ENCODE peak calls at places on chromosomes 6 and 20, in five cellular contexts. One of them, this sample, is unnamed.
A peak's percentile ranks its signal among the peaks of the same experiment; 100 is the strongest.

GRCh38 chr6:155040154-155040553 is 45.0 kb downstream of the TIAM2 start:
- DNase-seq in RWPE2: no peak
- DNase-seq in astrocyte of the spinal cord: no peak
- DNase-seq in transverse colon: no peak
- DNase-seq in colonic mucosa: no peak
- DNase-seq in this sample: no peak

GRCh38 chr6:119544325-119545150 is 195.0 kb upstream of the MAN1A1 start:
- DNase-seq in RWPE2: no peak
- DNase-seq in astrocyte of the spinal cord: no peak
- DNase-seq in transverse colon: no peak
- DNase-seq in colonic mucosa: no peak
- DNase-seq in this sample: no peak

GRCh38 chr6:40841721-40842120 is 197.3 kb downstream of the UNC5CL start:
- DNase-seq in RWPE2: no peak
- DNase-seq in astrocyte of the spinal cord: no peak
- DNase-seq in transverse colon: no peak
- DNase-seq in colonic mucosa: no peak
- DNase-seq in this sample: no peak

GRCh38 chr6:107244082-107244741 is 128.9 kb upstream of the BEND3 start:
- DNase-seq in RWPE2: no peak
- DNase-seq in astrocyte of the spinal cord: no peak
- DNase-seq in transverse colon: no peak
- DNase-seq in colonic mucosa: no peak
- DNase-seq in this sample: no peak

GRCh38 chr6:168385380-168385779 is 55.6 kb upstream of the SMOC2 start:
- DNase-seq in RWPE2: no peak
- DNase-seq in astrocyte of the spinal cord: no peak
- DNase-seq in transverse colon: no peak
- DNase-seq in colonic mucosa: no peak
- DNase-seq in this sample: no peak

GRCh38 chr20:37238426-37238825 is 23.2 kb downstream of the GHRH start:
- DNase-seq in RWPE2: peak; percentile 58
- DNase-seq in astrocyte of the spinal cord: no peak
- DNase-seq in transverse colon: no peak
- DNase-seq in colonic mucosa: no peak
- DNase-seq in this sample: no peak

GRCh38 chr6:44202332-44202971 is 14.3 kb upstream of the MYMX start:
- DNase-seq in RWPE2: no peak
- DNase-seq in astrocyte of the spinal cord: no peak
- DNase-seq in transverse colon: no peak
- DNase-seq in colonic mucosa: no peak
- DNase-seq in this sample: no peak

GRCh38 chr6:158781692-158782373 is 37.3 kb downstream of the EZR start:
- DNase-seq in RWPE2: no peak
- DNase-seq in astrocyte of the spinal cord: no peak
- DNase-seq in transverse colon: peak; percentile 20
- DNase-seq in colonic mucosa: no peak
- DNase-seq in this sample: no peak

GRCh38 chr6:95518630-95519227 is 58.6 kb upstream of the MANEA start:
- DNase-seq in RWPE2: no peak
- DNase-seq in astrocyte of the spinal cord: no peak
- DNase-seq in transverse colon: no peak
- DNase-seq in colonic mucosa: no peak
- DNase-seq in this sample: no peak

GRCh38 chr6:161544801-161545490 is 271.1 kb upstream of the AGPAT4 start:
- DNase-seq in RWPE2: no peak
- DNase-seq in astrocyte of the spinal cord: peak; percentile 75
- DNase-seq in transverse colon: no peak
- DNase-seq in colonic mucosa: no peak
- DNase-seq in this sample: no peak

GRCh38 chr6:125942677-125943527 is 13.7 kb upstream of the HINT3 start:
- DNase-seq in RWPE2: no peak
- DNase-seq in astrocyte of the spinal cord: no peak
- DNase-seq in transverse colon: peak; percentile 38
- DNase-seq in colonic mucosa: peak; percentile 60
- DNase-seq in this sample: peak; percentile 31

GRCh38 chr6:2733736-2734480 is 16.8 kb downstream of the MYLK4 start:
- DNase-seq in RWPE2: no peak
- DNase-seq in astrocyte of the spinal cord: no peak
- DNase-seq in transverse colon: no peak
- DNase-seq in colonic mucosa: no peak
- DNase-seq in this sample: no peak

DNA sequence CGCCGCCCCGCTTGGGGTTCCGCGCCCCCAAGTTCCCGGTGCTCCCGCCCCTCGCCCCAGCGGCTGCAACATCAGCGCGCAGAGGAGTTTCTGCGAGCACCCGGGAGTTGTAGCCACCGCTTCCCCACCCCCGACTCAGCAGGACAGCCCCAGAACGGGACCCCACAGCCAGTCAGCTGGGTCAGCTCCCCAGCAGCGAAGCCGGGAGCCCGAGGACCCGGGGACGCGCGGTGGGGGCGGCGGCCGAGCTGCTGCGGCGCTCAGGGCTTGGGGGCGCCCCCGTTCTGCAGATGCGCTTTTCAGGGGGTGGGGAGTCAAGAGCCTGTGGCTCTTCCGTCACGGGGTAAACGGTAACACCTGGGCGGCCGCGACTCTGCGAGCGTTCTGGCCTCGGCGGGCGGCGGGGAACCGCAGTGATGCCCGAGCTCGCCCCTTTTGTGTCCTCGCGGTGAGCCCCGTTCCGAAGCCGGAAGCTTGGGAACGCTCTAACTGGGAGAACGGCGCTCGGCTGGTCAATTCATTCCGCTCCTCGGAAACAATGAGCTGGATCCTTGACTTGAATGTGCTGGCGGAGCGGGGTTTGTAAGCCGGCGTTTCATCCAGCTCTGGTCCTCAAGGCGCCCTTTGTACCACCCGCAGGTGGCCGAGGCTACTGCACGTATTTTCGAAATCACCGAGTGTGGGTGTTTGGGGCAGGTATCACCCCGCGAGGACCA is 775 bp downstream of the PLEKHG1 start:
- DNase-seq in RWPE2: peak; percentile 73
- DNase-seq in astrocyte of the spinal cord: peak; percentile 75
- DNase-seq in transverse colon: peak; percentile 83
- DNase-seq in colonic mucosa: peak; percentile 82
- DNase-seq in this sample: peak; percentile 62
- TF ChIP-seq CTCF in RWPE2: peak; percentile 53
- TF ChIP-seq CTCF in astrocyte of the spinal cord: peak; percentile 51
- TF ChIP-seq CTCF in transverse colon: peak; percentile 48
- TF ChIP-seq CTCF in colonic mucosa: peak; percentile 43
- TF ChIP-seq CTCF in this sample: peak; percentile 50

GRCh38 chr6:80316655-80317332 is 210.3 kb downstream of the BCKDHB start:
- DNase-seq in RWPE2: no peak
- DNase-seq in astrocyte of the spinal cord: no peak
- DNase-seq in transverse colon: no peak
- DNase-seq in colonic mucosa: no peak
- DNase-seq in this sample: peak; percentile 9
- TF ChIP-seq CTCF in RWPE2: no peak
- TF ChIP-seq CTCF in astrocyte of the spinal cord: peak; percentile 27
- TF ChIP-seq CTCF in transverse colon: no peak
- TF ChIP-seq CTCF in colonic mucosa: no peak
- TF ChIP-seq CTCF in this sample: no peak

DNA sequence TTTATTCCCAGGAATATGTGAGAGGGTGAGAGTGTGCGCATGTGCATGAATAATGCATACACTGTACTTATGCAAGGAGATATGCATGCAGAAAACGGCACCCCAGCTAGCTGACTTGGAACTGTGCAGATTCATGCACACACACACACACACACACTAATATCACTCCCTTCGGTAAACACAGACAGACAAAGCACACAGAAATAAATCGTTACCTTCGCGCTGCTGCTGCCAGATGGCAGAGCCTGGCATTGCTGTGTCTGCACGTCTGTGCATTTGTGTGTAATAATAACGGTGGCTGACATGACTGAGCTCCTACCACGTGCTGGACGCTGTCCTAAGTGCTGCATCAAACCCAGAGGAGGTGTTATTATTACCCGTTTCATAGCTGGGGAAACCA is 36.8 kb downstream of the PREX1 start:
- DNase-seq in RWPE2: no peak
- DNase-seq in astrocyte of the spinal cord: peak; percentile 36
- DNase-seq in transverse colon: no peak
- DNase-seq in colonic mucosa: no peak
- DNase-seq in this sample: peak; percentile 26
- TF ChIP-seq CTCF in RWPE2: no peak
- TF ChIP-seq CTCF in astrocyte of the spinal cord: no peak
- TF ChIP-seq CTCF in transverse colon: no peak
- TF ChIP-seq CTCF in colonic mucosa: no peak
- TF ChIP-seq CTCF in this sample: no peak

GRCh38 chr6:122788208-122788607 is 850 bp upstream of the SMPDL3A start:
- DNase-seq in RWPE2: no peak
- DNase-seq in astrocyte of the spinal cord: no peak
- DNase-seq in transverse colon: no peak
- DNase-seq in colonic mucosa: no peak
- DNase-seq in this sample: peak; percentile 28

GRCh38 chr6:122790740-122791679 is 2.0 kb downstream of the SMPDL3A start:
- DNase-seq in RWPE2: no peak
- DNase-seq in astrocyte of the spinal cord: no peak
- DNase-seq in transverse colon: no peak
- DNase-seq in colonic mucosa: peak; percentile 40
- DNase-seq in this sample: peak; percentile 53

GRCh38 chr6:122789862-122790739 is 1.0 kb downstream of the SMPDL3A start:
- DNase-seq in RWPE2: no peak
- DNase-seq in astrocyte of the spinal cord: peak; percentile 56
- DNase-seq in transverse colon: no peak
- DNase-seq in colonic mucosa: peak; percentile 44
- DNase-seq in this sample: peak; percentile 61

GRCh38 chr6:122788663-122789062 is 395 bp upstream of the SMPDL3A start:
- DNase-seq in RWPE2: no peak
- DNase-seq in astrocyte of the spinal cord: no peak
- DNase-seq in transverse colon: no peak
- DNase-seq in colonic mucosa: no peak
- DNase-seq in this sample: peak; percentile 58

GRCh38 chr6:122789078-122789861 is at the start of gene SMPDL3A:
- DNase-seq in RWPE2: peak; percentile 62
- DNase-seq in astrocyte of the spinal cord: peak; percentile 90
- DNase-seq in transverse colon: peak; percentile 83
- DNase-seq in colonic mucosa: peak; percentile 88
- DNase-seq in this sample: peak; percentile 99
- TF ChIP-seq CTCF in RWPE2: peak; percentile 78
- TF ChIP-seq CTCF in astrocyte of the spinal cord: peak; percentile 53
- TF ChIP-seq CTCF in transverse colon: peak; percentile 45
- TF ChIP-seq CTCF in colonic mucosa: no peak
- TF ChIP-seq CTCF in this sample: peak; percentile 45

DNA sequence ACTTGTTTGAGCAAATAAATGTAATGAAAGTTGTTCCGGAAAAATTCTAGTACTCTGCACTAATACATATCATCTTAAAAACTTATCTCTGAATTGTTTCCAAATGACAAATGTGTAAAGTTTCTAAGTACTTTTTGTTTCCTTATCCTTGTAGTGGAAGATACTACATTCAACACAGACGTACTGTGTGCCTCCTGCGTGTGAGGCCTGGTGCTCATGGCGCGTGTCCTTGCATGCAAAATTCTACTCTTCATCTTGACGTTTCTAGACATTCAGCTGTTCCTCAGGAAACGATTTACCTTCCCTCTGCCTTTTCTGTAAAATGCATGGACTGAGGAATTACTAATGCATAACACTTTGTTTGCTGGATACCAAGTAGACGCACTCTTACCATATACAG is 11.5 kb downstream of the DLL1 start:
- DNase-seq in RWPE2: no peak
- DNase-seq in astrocyte of the spinal cord: no peak
- DNase-seq in transverse colon: no peak
- DNase-seq in colonic mucosa: no peak
- DNase-seq in this sample: no peak
- TF ChIP-seq CTCF in RWPE2: no peak
- TF ChIP-seq CTCF in astrocyte of the spinal cord: no peak
- TF ChIP-seq CTCF in transverse colon: no peak
- TF ChIP-seq CTCF in colonic mucosa: no peak
- TF ChIP-seq CTCF in this sample: no peak

GRCh38 chr20:62979876-62980373 is 26.8 kb downstream of the BHLHE23 start:
- DNase-seq in RWPE2: no peak
- DNase-seq in astrocyte of the spinal cord: no peak
- DNase-seq in transverse colon: no peak
- DNase-seq in colonic mucosa: no peak
- DNase-seq in this sample: no peak

GRCh38 chr20:62977613-62978558 is 25.4 kb downstream of the SLC17A9 start:
- DNase-seq in RWPE2: no peak
- DNase-seq in astrocyte of the spinal cord: no peak
- DNase-seq in transverse colon: peak; percentile 79
- DNase-seq in colonic mucosa: peak; percentile 58
- DNase-seq in this sample: no peak

GRCh38 chr20:62978559-62978938 is 26.0 kb downstream of the SLC17A9 start:
- DNase-seq in RWPE2: no peak
- DNase-seq in astrocyte of the spinal cord: no peak
- DNase-seq in transverse colon: no peak
- DNase-seq in colonic mucosa: no peak
- DNase-seq in this sample: no peak

GRCh38 chr20:62980380-62980960 is 26.3 kb downstream of the BHLHE23 start:
- DNase-seq in RWPE2: no peak
- DNase-seq in astrocyte of the spinal cord: no peak
- DNase-seq in transverse colon: no peak
- DNase-seq in colonic mucosa: no peak
- DNase-seq in this sample: no peak

GRCh38 chr20:62979310-62979709 is 26.8 kb downstream of the SLC17A9 start:
- DNase-seq in RWPE2: no peak
- DNase-seq in astrocyte of the spinal cord: no peak
- DNase-seq in transverse colon: no peak
- DNase-seq in colonic mucosa: no peak
- DNase-seq in this sample: no peak
- TF ChIP-seq CTCF in RWPE2: no peak
- TF ChIP-seq CTCF in astrocyte of the spinal cord: no peak
- TF ChIP-seq CTCF in transverse colon: no peak
- TF ChIP-seq CTCF in colonic mucosa: no peak
- TF ChIP-seq CTCF in this sample: no peak

GRCh38 chr20:50320910-50321796 is 130.5 kb downstream of the CEBPB start:
- DNase-seq in RWPE2: peak; percentile 100
- DNase-seq in astrocyte of the spinal cord: peak; percentile 97
- DNase-seq in transverse colon: peak; percentile 86
- DNase-seq in colonic mucosa: peak; percentile 81
- DNase-seq in this sample: peak; percentile 96
- TF ChIP-seq CTCF in RWPE2: peak; percentile 40
- TF ChIP-seq CTCF in astrocyte of the spinal cord: no peak
- TF ChIP-seq CTCF in transverse colon: no peak
- TF ChIP-seq CTCF in colonic mucosa: no peak
- TF ChIP-seq CTCF in this sample: no peak

DNA sequence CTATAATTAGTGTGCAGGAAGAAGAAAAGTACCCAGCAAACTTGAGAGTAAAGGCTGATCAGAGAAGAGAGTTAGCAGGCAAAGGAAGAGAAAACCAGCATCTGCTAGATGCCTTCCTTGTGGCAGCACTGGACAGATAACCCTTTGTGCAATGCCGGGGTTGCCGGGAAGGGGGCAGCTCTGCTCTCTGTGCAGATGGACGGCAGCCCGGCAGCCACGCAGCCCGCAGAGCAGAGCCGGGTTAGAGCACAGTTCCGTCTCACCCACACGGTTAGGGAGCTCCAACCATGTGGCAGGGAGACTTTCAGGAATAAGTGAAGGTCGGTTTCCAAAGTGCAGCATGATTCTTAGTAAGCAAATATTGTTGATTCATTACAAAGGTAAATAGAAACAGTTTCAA is 80.0 kb upstream of the RPS6KA2 start:
- DNase-seq in RWPE2: no peak
- DNase-seq in astrocyte of the spinal cord: peak; percentile 29
- DNase-seq in transverse colon: peak; percentile 24
- DNase-seq in colonic mucosa: peak; percentile 39
- DNase-seq in this sample: peak; percentile 58
- TF ChIP-seq CTCF in RWPE2: no peak
- TF ChIP-seq CTCF in astrocyte of the spinal cord: peak; percentile 58
- TF ChIP-seq CTCF in transverse colon: no peak
- TF ChIP-seq CTCF in colonic mucosa: peak; percentile 38
- TF ChIP-seq CTCF in this sample: peak; percentile 69

GRCh38 chr6:33439956-33440648 is 14.3 kb upstream of the ZBTB9 start:
- DNase-seq in RWPE2: no peak
- DNase-seq in astrocyte of the spinal cord: no peak
- DNase-seq in transverse colon: no peak
- DNase-seq in colonic mucosa: no peak
- DNase-seq in this sample: no peak
- TF ChIP-seq CTCF in RWPE2: no peak
- TF ChIP-seq CTCF in astrocyte of the spinal cord: no peak
- TF ChIP-seq CTCF in transverse colon: no peak
- TF ChIP-seq CTCF in colonic mucosa: no peak
- TF ChIP-seq CTCF in this sample: no peak

GRCh38 chr6:37525460-37526357 is 26.0 kb upstream of the CCDC167 start:
- DNase-seq in RWPE2: no peak
- DNase-seq in astrocyte of the spinal cord: peak; percentile 29
- DNase-seq in transverse colon: no peak
- DNase-seq in colonic mucosa: no peak
- DNase-seq in this sample: peak; percentile 35
- TF ChIP-seq CTCF in RWPE2: no peak
- TF ChIP-seq CTCF in astrocyte of the spinal cord: no peak
- TF ChIP-seq CTCF in transverse colon: no peak
- TF ChIP-seq CTCF in colonic mucosa: no peak
- TF ChIP-seq CTCF in this sample: no peak